ENCODE peak calls at places on chromosomes 1 and 21, in ten cellular contexts. One of them, this sample, is unnamed.

GRCh38 chr1:41850029-41850428 is 68.7 kb downstream of the HIVEP3 start:
- DNase-seq in ovary: no peak
- DNase-seq in heart left ventricle: no peak
- DNase-seq in K562: no peak
- DNase-seq in uterus: no peak
- DNase-seq in transverse colon: no peak
- DNase-seq in Peyer's patch: no peak
- DNase-seq in sigmoid colon: no peak
- DNase-seq in tibial nerve: no peak
- DNase-seq in body of pancreas: no peak
- DNase-seq in this sample: no peak

GRCh38 chr1:234369033-234369430 is 4.2 kb upstream of the COA6 start:
- DNase-seq in body of pancreas: no peak
- DNase-seq in sigmoid colon: no peak
- DNase-seq in uterus: no peak
- DNase-seq in transverse colon: no peak
- DNase-seq in Peyer's patch: no peak
- DNase-seq in heart left ventricle: no peak
- DNase-seq in ovary: no peak
- DNase-seq in tibial nerve: no peak
- DNase-seq in K562: no peak
- DNase-seq in this sample: no peak

GRCh38 chr1:166133857-166134256 is 32.9 kb downstream of the FAM78B start:
- DNase-seq in tibial nerve: no peak
- DNase-seq in Peyer's patch: no peak
- DNase-seq in heart left ventricle: no peak
- DNase-seq in transverse colon: no peak
- DNase-seq in body of pancreas: no peak
- DNase-seq in sigmoid colon: no peak
- DNase-seq in K562: no peak
- DNase-seq in ovary: no peak
- DNase-seq in uterus: no peak
- DNase-seq in this sample: no peak

GRCh38 chr1:208499601-208500000 is 255.4 kb upstream of the PLXNA2 start:
- DNase-seq in body of pancreas: no peak
- DNase-seq in uterus: no peak
- DNase-seq in ovary: no peak
- DNase-seq in heart left ventricle: no peak
- DNase-seq in K562: no peak
- DNase-seq in transverse colon: no peak
- DNase-seq in sigmoid colon: no peak
- DNase-seq in Peyer's patch: no peak
- DNase-seq in tibial nerve: no peak
- DNase-seq in this sample: no peak

GRCh38 chr1:22922640-22923039 is 50.0 kb downstream of the LACTBL1 start:
- DNase-seq in tibial nerve: no peak
- DNase-seq in transverse colon: no peak
- DNase-seq in ovary: no peak
- DNase-seq in K562: no peak
- DNase-seq in Peyer's patch: no peak
- DNase-seq in sigmoid colon: no peak
- DNase-seq in heart left ventricle: no peak
- DNase-seq in uterus: no peak
- DNase-seq in body of pancreas: no peak
- DNase-seq in this sample: no peak

GRCh38 chr1:77831566-77831965 is 52.1 kb downstream of the MIGA1 start:
- DNase-seq in ovary: no peak
- DNase-seq in body of pancreas: no peak
- DNase-seq in tibial nerve: no peak
- DNase-seq in K562: no peak
- DNase-seq in sigmoid colon: no peak
- DNase-seq in transverse colon: no peak
- DNase-seq in uterus: no peak
- DNase-seq in heart left ventricle: no peak
- DNase-seq in Peyer's patch: no peak
- DNase-seq in this sample: no peak

GRCh38 chr1:245822997-245823396 is 668.2 kb downstream of the KIF26B start:
- DNase-seq in tibial nerve: no peak
- DNase-seq in sigmoid colon: no peak
- DNase-seq in K562: no peak
- DNase-seq in ovary: no peak
- DNase-seq in heart left ventricle: no peak
- DNase-seq in transverse colon: no peak
- DNase-seq in Peyer's patch: no peak
- DNase-seq in uterus: peak; percentile 35
- DNase-seq in body of pancreas: no peak
- DNase-seq in this sample: peak; percentile 44

GRCh38 chr1:97875996-97876395 is 44.8 kb downstream of the DPYD start:
- DNase-seq in body of pancreas: no peak
- DNase-seq in K562: no peak
- DNase-seq in transverse colon: no peak
- DNase-seq in Peyer's patch: no peak
- DNase-seq in tibial nerve: no peak
- DNase-seq in uterus: no peak
- DNase-seq in ovary: no peak
- DNase-seq in sigmoid colon: no peak
- DNase-seq in heart left ventricle: no peak
- DNase-seq in this sample: no peak

GRCh38 chr1:8847990-8848389 is 30.5 kb downstream of the ENO1 start:
- DNase-seq in K562: no peak
- DNase-seq in uterus: no peak
- DNase-seq in body of pancreas: peak; percentile 68
- DNase-seq in Peyer's patch: peak; percentile 70
- DNase-seq in ovary: no peak
- DNase-seq in transverse colon: peak; percentile 61
- DNase-seq in tibial nerve: no peak
- DNase-seq in heart left ventricle: no peak
- DNase-seq in sigmoid colon: no peak
- DNase-seq in this sample: no peak

GRCh38 chr1:185869590-185869989 is 135.4 kb downstream of the HMCN1 start:
- DNase-seq in uterus: no peak
- DNase-seq in heart left ventricle: no peak
- DNase-seq in body of pancreas: no peak
- DNase-seq in sigmoid colon: no peak
- DNase-seq in transverse colon: no peak
- DNase-seq in Peyer's patch: no peak
- DNase-seq in K562: no peak
- DNase-seq in tibial nerve: no peak
- DNase-seq in ovary: no peak
- DNase-seq in this sample: no peak

GRCh38 chr1:242524571-242525359 is at the start of gene PLD5:
- DNase-seq in sigmoid colon: no peak
- DNase-seq in body of pancreas: peak; percentile 9
- DNase-seq in tibial nerve: no peak
- DNase-seq in ovary: no peak
- DNase-seq in Peyer's patch: no peak
- DNase-seq in uterus: peak; percentile 35
- DNase-seq in heart left ventricle: no peak
- DNase-seq in transverse colon: no peak
- DNase-seq in K562: no peak
- DNase-seq in this sample: no peak

GRCh38 chr1:246110343-246111219 is 396.5 kb downstream of the SMYD3 start:
- DNase-seq in ovary: no peak
- DNase-seq in tibial nerve: no peak
- DNase-seq in transverse colon: peak; percentile 21
- DNase-seq in heart left ventricle: no peak
- DNase-seq in uterus: no peak
- DNase-seq in Peyer's patch: no peak
- DNase-seq in body of pancreas: no peak
- DNase-seq in K562: peak; percentile 92
- DNase-seq in sigmoid colon: peak; percentile 90
- DNase-seq in this sample: no peak

GRCh38 chr21:44084496-44085241 is 22.5 kb upstream of the PWP2 start:
- DNase-seq in tibial nerve: no peak
- DNase-seq in heart left ventricle: peak; percentile 16
- DNase-seq in sigmoid colon: peak; percentile 48
- DNase-seq in Peyer's patch: peak; percentile 38
- DNase-seq in uterus: no peak
- DNase-seq in transverse colon: no peak
- DNase-seq in ovary: no peak
- DNase-seq in K562: no peak
- DNase-seq in body of pancreas: no peak
- DNase-seq in this sample: no peak

GRCh38 chr1:156412653-156413309 is 43.8 kb downstream of the RHBG start:
- DNase-seq in sigmoid colon: no peak
- DNase-seq in K562: no peak
- DNase-seq in tibial nerve: no peak
- DNase-seq in transverse colon: no peak
- DNase-seq in heart left ventricle: no peak
- DNase-seq in ovary: no peak
- DNase-seq in body of pancreas: no peak
- DNase-seq in uterus: no peak
- DNase-seq in Peyer's patch: no peak
- DNase-seq in this sample: no peak

GRCh38 chr1:157415661-157416060 is 136.7 kb downstream of the FCRL5 start:
- DNase-seq in tibial nerve: no peak
- DNase-seq in K562: no peak
- DNase-seq in body of pancreas: no peak
- DNase-seq in ovary: no peak
- DNase-seq in heart left ventricle: no peak
- DNase-seq in transverse colon: no peak
- DNase-seq in sigmoid colon: no peak
- DNase-seq in Peyer's patch: no peak
- DNase-seq in uterus: no peak
- DNase-seq in this sample: no peak

GRCh38 chr21:44360174-44360573 is 6.8 kb downstream of the TRPM2 start:
- DNase-seq in K562: no peak
- DNase-seq in tibial nerve: no peak
- DNase-seq in heart left ventricle: no peak
- DNase-seq in transverse colon: no peak
- DNase-seq in uterus: no peak
- DNase-seq in body of pancreas: no peak
- DNase-seq in ovary: no peak
- DNase-seq in sigmoid colon: no peak
- DNase-seq in Peyer's patch: no peak
- DNase-seq in this sample: no peak

GRCh38 chr21:45372732-45373355 is 32.1 kb upstream of the COL18A1 start:
- DNase-seq in sigmoid colon: no peak
- DNase-seq in heart left ventricle: no peak
- DNase-seq in body of pancreas: no peak
- DNase-seq in Peyer's patch: no peak
- DNase-seq in ovary: no peak
- DNase-seq in K562: no peak
- DNase-seq in tibial nerve: no peak
- DNase-seq in transverse colon: no peak
- DNase-seq in uterus: no peak
- DNase-seq in this sample: no peak

GRCh38 chr1:193974286-193974798 is 787.9 kb upstream of the B3GALT2 start:
- DNase-seq in sigmoid colon: no peak
- DNase-seq in heart left ventricle: no peak
- DNase-seq in K562: no peak
- DNase-seq in ovary: no peak
- DNase-seq in uterus: no peak
- DNase-seq in body of pancreas: no peak
- DNase-seq in transverse colon: no peak
- DNase-seq in tibial nerve: no peak
- DNase-seq in Peyer's patch: no peak
- DNase-seq in this sample: no peak

GRCh38 chr1:99886841-99887240 is 36.7 kb downstream of the AGL start:
- DNase-seq in transverse colon: no peak
- DNase-seq in K562: no peak
- DNase-seq in Peyer's patch: no peak
- DNase-seq in body of pancreas: no peak
- DNase-seq in uterus: no peak
- DNase-seq in sigmoid colon: no peak
- DNase-seq in tibial nerve: no peak
- DNase-seq in ovary: no peak
- DNase-seq in heart left ventricle: no peak
- DNase-seq in this sample: no peak

GRCh38 chr1:198072177-198072576 is 84.6 kb upstream of the NEK7 start:
- DNase-seq in ovary: no peak
- DNase-seq in uterus: no peak
- DNase-seq in body of pancreas: no peak
- DNase-seq in heart left ventricle: no peak
- DNase-seq in sigmoid colon: no peak
- DNase-seq in Peyer's patch: no peak
- DNase-seq in tibial nerve: no peak
- DNase-seq in K562: no peak
- DNase-seq in transverse colon: no peak
- DNase-seq in this sample: no peak
- TF ChIP-seq CTCF in ovary: no peak
- TF ChIP-seq CTCF in uterus: no peak
- TF ChIP-seq CTCF in body of pancreas: no peak
- TF ChIP-seq CTCF in heart left ventricle: peak; percentile 40
- TF ChIP-seq CTCF in sigmoid colon: no peak
- TF ChIP-seq CTCF in Peyer's patch: no peak
- TF ChIP-seq CTCF in tibial nerve: no peak
- TF ChIP-seq CTCF in K562: no peak
- TF ChIP-seq CTCF in transverse colon: no peak
- TF ChIP-seq CTCF in this sample: no peak

GRCh38 chr1:31755197-31755611 is 8.9 kb downstream of the ADGRB2 start:
- DNase-seq in heart left ventricle: peak; percentile 38
- DNase-seq in ovary: no peak
- DNase-seq in sigmoid colon: no peak
- DNase-seq in Peyer's patch: no peak
- DNase-seq in body of pancreas: no peak
- DNase-seq in K562: no peak
- DNase-seq in tibial nerve: no peak
- DNase-seq in uterus: no peak
- DNase-seq in transverse colon: no peak
- DNase-seq in this sample: no peak
- TF ChIP-seq POLR2A in heart left ventricle: no peak
- TF ChIP-seq POLR2A in ovary: no peak
- TF ChIP-seq POLR2A in sigmoid colon: no peak
- TF ChIP-seq POLR2A in Peyer's patch: no peak
- TF ChIP-seq POLR2A in body of pancreas: no peak
- TF ChIP-seq POLR2A in K562: no peak
- TF ChIP-seq POLR2A in tibial nerve: no peak
- TF ChIP-seq POLR2A in uterus: no peak
- TF ChIP-seq POLR2A in transverse colon: no peak
- TF ChIP-seq POLR2A in this sample: no peak

GRCh38 chr1:114509596-114510234 is 1.3 kb downstream of the TRIM33 start:
- DNase-seq in heart left ventricle: no peak
- DNase-seq in tibial nerve: no peak
- DNase-seq in ovary: no peak
- DNase-seq in Peyer's patch: no peak
- DNase-seq in K562: no peak
- DNase-seq in body of pancreas: no peak
- DNase-seq in uterus: no peak
- DNase-seq in transverse colon: no peak
- DNase-seq in sigmoid colon: no peak
- DNase-seq in this sample: no peak
- H3K4me1 ChIP-seq in heart left ventricle: peaks cover 40% of the 10 kb centered on the region
- H3K4me1 ChIP-seq in tibial nerve: peaks cover 55% of the 10 kb centered on the region
- H3K4me1 ChIP-seq in ovary: peaks cover 7% of the 10 kb centered on the region
- H3K4me1 ChIP-seq in Peyer's patch: peaks cover 34% of the 10 kb centered on the region
- H3K4me1 ChIP-seq in K562: peaks cover 30% of the 10 kb centered on the region
- H3K4me1 ChIP-seq in body of pancreas: peaks cover 51% of the 10 kb centered on the region
- H3K4me1 ChIP-seq in uterus: peaks cover 10% of the 10 kb centered on the region
- H3K4me1 ChIP-seq in transverse colon: peaks cover 45% of the 10 kb centered on the region
- H3K4me1 ChIP-seq in sigmoid colon: peaks cover 32% of the 10 kb centered on the region
- H3K4me1 ChIP-seq in this sample: peaks cover 41% of the 10 kb centered on the region

DNA sequence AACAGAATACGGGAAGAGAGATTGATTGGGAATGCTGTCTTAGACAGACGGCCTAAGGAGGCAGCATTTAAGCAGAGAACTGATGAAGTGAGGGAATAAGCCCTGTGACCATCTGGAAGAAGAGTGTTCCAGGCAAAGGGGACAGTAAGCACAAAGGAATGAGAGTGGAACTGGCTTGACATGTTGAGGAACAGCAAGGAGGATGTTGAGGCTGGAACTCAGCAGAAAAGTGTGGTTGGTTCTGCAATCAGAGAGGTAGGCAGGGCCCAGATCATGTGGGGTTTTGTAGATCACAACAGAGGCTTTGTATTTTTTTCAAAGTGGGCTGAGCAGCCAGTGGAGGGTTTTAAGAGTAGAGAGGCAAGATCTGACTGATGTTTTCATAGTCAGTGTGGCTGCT is 157.4 kb downstream of the DNM3 start:
- DNase-seq in uterus: no peak
- DNase-seq in ovary: no peak
- DNase-seq in heart left ventricle: no peak
- DNase-seq in sigmoid colon: no peak
- DNase-seq in K562: no peak
- DNase-seq in tibial nerve: no peak
- DNase-seq in Peyer's patch: no peak
- DNase-seq in body of pancreas: no peak
- DNase-seq in transverse colon: no peak
- DNase-seq in this sample: no peak
- TF ChIP-seq CTCF in uterus: no peak
- TF ChIP-seq CTCF in ovary: no peak
- TF ChIP-seq CTCF in heart left ventricle: no peak
- TF ChIP-seq CTCF in sigmoid colon: no peak
- TF ChIP-seq CTCF in K562: no peak
- TF ChIP-seq CTCF in tibial nerve: no peak
- TF ChIP-seq CTCF in Peyer's patch: no peak
- TF ChIP-seq CTCF in body of pancreas: no peak
- TF ChIP-seq CTCF in transverse colon: no peak
- TF ChIP-seq CTCF in this sample: no peak